ENCODE peak calls at places on chromosomes 6 and 20, in seven cellular contexts. C is heart right ventricle, U is C1 segment of cervical spinal cord, E is AG08396, F is fibroblast of lung, I is right atrium auricular region, A is RWPE1. J is an unnamed sample.

GRCh38 chr20:32585011-32585518 is at the start of gene NOL4L:
- DNase-seq in C (no peak), U (peak), E (peak), F (no peak), I (no peak), A (peak), J (no peak)

GRCh38 chr20:41119593-41120561 is 17.5 kb upstream of the PLCG1 start:
- DNase-seq in C (no peak), U (no peak), E (no peak), F (no peak), I (no peak), A (no peak), J (no peak)

GRCh38 chr6:150880336-150880735 is 14.8 kb downstream of the MTHFD1L start:
- DNase-seq in C (no peak), U (no peak), E (no peak), F (no peak), I (no peak), A (no peak), J (no peak)

GRCh38 chr6:32668226-32668747 is 1.8 kb upstream of the HLA-DQB1 start:
- DNase-seq in C (peak), U (peak), E (no peak), F (no peak), I (no peak), A (peak), J (no peak)

GRCh38 chr6:26272171-26272631 is 92.8 kb upstream of the BTN3A2 start:
- DNase-seq in C (peak), U (peak), E (peak), F (no peak), I (peak), A (no peak), J (no peak)

GRCh38 chr6:29447670-29448069 is 8.6 kb downstream of the OR10C1 start:
- DNase-seq in C (no peak), U (no peak), E (no peak), F (no peak), I (no peak), A (peak), J (no peak)

GRCh38 chr6:110561708-110562107 is 85.3 kb upstream of the SLC22A16 start:
- DNase-seq in C (no peak), U (no peak), E (no peak), F (no peak), I (no peak), A (no peak), J (no peak)

GRCh38 chr6:31396422-31397152 is 6.8 kb upstream of the MICA start:
- DNase-seq in C (peak), U (peak), E (peak), F (peak), I (peak), A (peak), J (peak)

GRCh38 chr6:45714795-45715507 is 300.7 kb downstream of the CLIC5 start:
- DNase-seq in C (peak), U (peak), E (peak), F (peak), I (no peak), A (peak), J (no peak)

GRCh38 chr20:36315545-36316351 is 9.6 kb downstream of the DLGAP4 start:
- DNase-seq in C (no peak), U (no peak), E (no peak), F (no peak), I (no peak), A (no peak), J (no peak)

GRCh38 chr6:19368511-19368910 is 468.7 kb upstream of the ID4 start:
- DNase-seq in C (no peak), U (no peak), E (no peak), F (peak), I (no peak), A (peak), J (no peak)

GRCh38 chr6:39792501-39793450 is 600 bp downstream of the DAAM2 start:
- DNase-seq in C (no peak), U (no peak), E (no peak), F (peak), I (no peak), A (no peak), J (no peak)

GRCh38 chr6:3390698-3391097 is 66.2 kb downstream of the SLC22A23 start:
- DNase-seq in C (peak), U (no peak), E (peak), F (peak), I (peak), A (peak), J (peak)

GRCh38 chr6:119148102-119148824 is 69.8 kb upstream of the FAM184A start:
- DNase-seq in C (peak), U (no peak), E (peak), F (peak), I (no peak), A (peak), J (no peak)

GRCh38 chr6:70312165-70312564 is 9.3 kb upstream of the COL9A1 start:
- DNase-seq in C (no peak), U (no peak), E (peak), F (peak), I (no peak), A (peak), J (no peak)

GRCh38 chr6:156718647-156719394 is 58.4 kb upstream of the ARID1B start:
- DNase-seq in C (no peak), U (no peak), E (peak), F (no peak), I (peak), A (no peak), J (peak)

GRCh38 chr6:122495612-122496011 is 24.0 kb upstream of the SERINC1 start:
- DNase-seq in C (no peak), U (no peak), E (no peak), F (no peak), I (no peak), A (no peak), J (no peak)

GRCh38 chr6:148999921-149000589 is 253.2 kb downstream of the UST start:
- DNase-seq in C (peak), U (no peak), E (peak), F (peak), I (peak), A (peak), J (no peak)

GRCh38 chr20:48941467-48941866 is 20.0 kb downstream of the ARFGEF2 start:
- DNase-seq in C (no peak), U (no peak), E (no peak), F (no peak), I (no peak), A (no peak), J (no peak)

GRCh38 chr6:31791324-31792089 is 4.0 kb downstream of the VARS1 start:
- DNase-seq in C (peak), U (no peak), E (peak), F (peak), I (no peak), A (no peak), J (no peak)

GRCh38 chr6:122184260-122184934 is 215.1 kb upstream of the HSF2 start:
- DNase-seq in C (no peak), U (no peak), E (peak), F (peak), I (no peak), A (peak), J (no peak)

GRCh38 chr20:20552076-20552475 is 160.4 kb downstream of the RALGAPA2 start:
- DNase-seq in C (no peak), U (no peak), E (no peak), F (no peak), I (no peak), A (no peak), J (no peak)

GRCh38 chr6:140590641-140591040 is 1216.2 kb upstream of the CITED2 start:
- DNase-seq in C (no peak), U (no peak), E (no peak), F (peak), I (no peak), A (peak), J (no peak)

GRCh38 chr6:158751192-158751591 is 68.0 kb downstream of the EZR start:
- DNase-seq in C (no peak), U (no peak), E (no peak), F (no peak), I (no peak), A (no peak), J (no peak)

GRCh38 chr6:3356824-3357420 is 98.2 kb downstream of the PSMG4 start:
- DNase-seq in C (no peak), U (no peak), E (no peak), F (no peak), I (no peak), A (no peak), J (no peak)

GRCh38 chr20:57611605-57612311 is 8.5 kb downstream of the ZBP1 start:
- DNase-seq in C (no peak), U (peak), E (no peak), F (no peak), I (no peak), A (no peak), J (no peak)

GRCh38 chr20:1934578-1935573 is 39.7 kb downstream of the SIRPA start:
- DNase-seq in C (peak), U (no peak), E (peak), F (peak), I (peak), A (peak), J (peak)

GRCh38 chr6:40308533-40309306 is 278.4 kb downstream of the LRFN2 start:
- DNase-seq in C (peak), U (no peak), E (peak), F (peak), I (no peak), A (peak), J (peak)

J was measured in lower leg skin.